ENCODE peak calls at places on chromosome 5, in four cellular contexts. One of them, this sample, is unnamed.

GRCh38 chr5:102537011-102537410 is 38.2 kb upstream of the SLCO6A1 start:
- DNase-seq in progenitor cell of endocrine pancreas: no peak
- DNase-seq in OCI-LY7: no peak
- DNase-seq in IMR-90: no peak
- DNase-seq in this sample: no peak

GRCh38 chr5:73644385-73644963 is 18.5 kb downstream of the ARHGEF28 start:
- DNase-seq in progenitor cell of endocrine pancreas: no peak
- DNase-seq in IMR-90: no peak
- DNase-seq in OCI-LY7: no peak
- DNase-seq in this sample: no peak

GRCh38 chr5:142551242-142552067 is 134.4 kb downstream of the FGF1 start:
- DNase-seq in progenitor cell of endocrine pancreas: no peak
- DNase-seq in OCI-LY7: no peak
- DNase-seq in IMR-90: peak
- DNase-seq in this sample: peak

GRCh38 chr5:149641000-149641576 is 59.8 kb downstream of the ARHGEF37 start:
- DNase-seq in IMR-90: peak
- DNase-seq in OCI-LY7: no peak
- DNase-seq in progenitor cell of endocrine pancreas: no peak
- DNase-seq in this sample: no peak

GRCh38 chr5:139985733-139986132 is 57.4 kb downstream of the NRG2 start:
- DNase-seq in IMR-90: peak
- DNase-seq in progenitor cell of endocrine pancreas: no peak
- DNase-seq in OCI-LY7: no peak
- DNase-seq in this sample: no peak

GRCh38 chr5:83848928-83849327 is 128.3 kb upstream of the HAPLN1 start:
- DNase-seq in OCI-LY7: no peak
- DNase-seq in IMR-90: no peak
- DNase-seq in progenitor cell of endocrine pancreas: no peak
- DNase-seq in this sample: no peak

GRCh38 chr5:127870914-127871313 is 167.7 kb downstream of the CCDC192 start:
- DNase-seq in progenitor cell of endocrine pancreas: no peak
- DNase-seq in OCI-LY7: no peak
- DNase-seq in IMR-90: no peak
- DNase-seq in this sample: no peak

GRCh38 chr5:123365163-123365562 is 58.0 kb downstream of the CEP120 start:
- DNase-seq in OCI-LY7: no peak
- DNase-seq in IMR-90: peak
- DNase-seq in progenitor cell of endocrine pancreas: no peak
- DNase-seq in this sample: no peak

GRCh38 chr5:34707451-34708107 is 51.5 kb downstream of the RAI14 start:
- DNase-seq in IMR-90: no peak
- DNase-seq in OCI-LY7: no peak
- DNase-seq in progenitor cell of endocrine pancreas: no peak
- DNase-seq in this sample: no peak

GRCh38 chr5:178564386-178564785 is 25.8 kb downstream of the COL23A1 start:
- DNase-seq in IMR-90: no peak
- DNase-seq in OCI-LY7: no peak
- DNase-seq in progenitor cell of endocrine pancreas: no peak
- DNase-seq in this sample: no peak

GRCh38 chr5:144134181-144134827 is 36.2 kb downstream of the YIPF5 start:
- DNase-seq in progenitor cell of endocrine pancreas: no peak
- DNase-seq in IMR-90: no peak
- DNase-seq in OCI-LY7: no peak
- DNase-seq in this sample: no peak

GRCh38 chr5:73751254-73751914 is 125.4 kb downstream of the ARHGEF28 start:
- DNase-seq in progenitor cell of endocrine pancreas: no peak
- DNase-seq in IMR-90: no peak
- DNase-seq in OCI-LY7: no peak
- DNase-seq in this sample: no peak

GRCh38 chr5:15425802-15426201 is 74.2 kb upstream of the FBXL7 start:
- DNase-seq in progenitor cell of endocrine pancreas: no peak
- DNase-seq in OCI-LY7: no peak
- DNase-seq in IMR-90: no peak
- DNase-seq in this sample: no peak

GRCh38 chr5:140037012-140037411 is 6.1 kb downstream of the NRG2 start:
- DNase-seq in OCI-LY7: no peak
- DNase-seq in IMR-90: no peak
- DNase-seq in progenitor cell of endocrine pancreas: no peak
- DNase-seq in this sample: no peak

GRCh38 chr5:14064841-14065240 is 78.3 kb upstream of the TRIO start:
- DNase-seq in OCI-LY7: no peak
- DNase-seq in IMR-90: peak
- DNase-seq in progenitor cell of endocrine pancreas: no peak
- DNase-seq in this sample: no peak

GRCh38 chr5:6525910-6526309 is 77.3 kb downstream of the UBE2QL1 start:
- DNase-seq in OCI-LY7: peak
- DNase-seq in progenitor cell of endocrine pancreas: no peak
- DNase-seq in IMR-90: peak
- DNase-seq in this sample: peak

GRCh38 chr5:90279091-90279490 is 130.5 kb downstream of the CETN3 start:
- DNase-seq in progenitor cell of endocrine pancreas: no peak
- DNase-seq in OCI-LY7: no peak
- DNase-seq in IMR-90: no peak
- DNase-seq in this sample: no peak

GRCh38 chr5:55497712-55498111 is 37.1 kb downstream of the PLPP1 start:
- DNase-seq in IMR-90: no peak
- DNase-seq in progenitor cell of endocrine pancreas: no peak
- DNase-seq in OCI-LY7: no peak
- DNase-seq in this sample: no peak

GRCh38 chr5:78221964-78222451 is 72.5 kb downstream of the AP3B1 start:
- DNase-seq in IMR-90: peak
- DNase-seq in OCI-LY7: peak
- DNase-seq in progenitor cell of endocrine pancreas: no peak
- DNase-seq in this sample: no peak

GRCh38 chr5:90366972-90367371 is 42.6 kb downstream of the CETN3 start:
- DNase-seq in OCI-LY7: no peak
- DNase-seq in IMR-90: no peak
- DNase-seq in progenitor cell of endocrine pancreas: no peak
- DNase-seq in this sample: no peak

DNA sequence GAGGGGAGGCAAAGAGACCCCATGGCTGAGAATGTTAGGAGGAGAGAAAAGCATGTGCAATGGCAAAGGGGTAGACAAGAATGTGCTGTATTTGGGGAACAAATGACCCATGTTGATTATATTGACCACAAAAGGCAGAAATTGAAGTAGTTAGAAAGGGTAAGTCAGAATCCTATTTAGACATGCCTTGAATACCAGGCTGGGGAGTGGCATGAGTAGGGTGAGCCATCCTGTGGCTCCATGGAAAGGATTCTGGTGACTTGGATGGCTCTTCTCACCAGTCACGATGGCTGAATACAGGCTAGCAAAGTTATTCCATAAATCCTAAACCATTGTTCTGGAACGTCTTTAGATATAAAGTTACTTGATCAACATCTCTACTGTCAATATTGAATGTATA is 73.4 kb upstream of the MEF2C start:
- DNase-seq in IMR-90: no peak
- DNase-seq in OCI-LY7: no peak
- DNase-seq in progenitor cell of endocrine pancreas: no peak
- DNase-seq in this sample: no peak
- TF ChIP-seq CTCF in IMR-90: no peak
- TF ChIP-seq CTCF in OCI-LY7: no peak
- TF ChIP-seq CTCF in progenitor cell of endocrine pancreas: no peak
- TF ChIP-seq CTCF in this sample: no peak

DNA sequence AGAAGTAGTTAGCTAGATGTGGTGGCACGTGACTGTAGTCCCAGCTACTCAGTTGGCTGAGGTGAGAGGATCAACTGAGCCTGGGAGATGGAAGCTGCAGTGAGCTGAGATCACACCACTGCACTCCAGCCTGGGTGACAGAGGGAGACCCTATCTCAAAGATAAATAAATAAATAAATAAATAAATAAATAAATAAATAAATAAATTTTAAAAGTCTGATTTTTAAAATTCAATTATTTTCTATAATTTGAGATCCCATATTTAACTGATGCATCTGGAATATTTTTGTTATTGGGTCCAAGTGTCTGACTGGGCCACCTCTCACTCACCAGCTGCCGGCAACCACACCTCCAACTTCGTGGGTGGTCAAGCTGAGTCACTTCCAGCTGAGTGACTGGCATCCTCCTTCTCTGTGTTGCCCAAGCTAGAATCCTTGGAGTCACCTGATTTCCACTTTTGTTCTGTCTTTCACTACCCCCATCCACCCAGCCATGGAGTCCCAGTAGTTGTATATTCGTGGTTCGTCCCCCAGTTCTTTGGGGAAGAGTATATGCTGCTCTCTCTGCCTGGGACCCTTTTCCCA is 70.9 kb downstream of the EGFLAM start:
- DNase-seq in OCI-LY7: no peak
- DNase-seq in IMR-90: no peak
- DNase-seq in progenitor cell of endocrine pancreas: no peak
- DNase-seq in this sample: no peak
- TF ChIP-seq CTCF in OCI-LY7: no peak
- TF ChIP-seq CTCF in IMR-90: no peak
- TF ChIP-seq CTCF in progenitor cell of endocrine pancreas: no peak
- TF ChIP-seq CTCF in this sample: no peak

DNA sequence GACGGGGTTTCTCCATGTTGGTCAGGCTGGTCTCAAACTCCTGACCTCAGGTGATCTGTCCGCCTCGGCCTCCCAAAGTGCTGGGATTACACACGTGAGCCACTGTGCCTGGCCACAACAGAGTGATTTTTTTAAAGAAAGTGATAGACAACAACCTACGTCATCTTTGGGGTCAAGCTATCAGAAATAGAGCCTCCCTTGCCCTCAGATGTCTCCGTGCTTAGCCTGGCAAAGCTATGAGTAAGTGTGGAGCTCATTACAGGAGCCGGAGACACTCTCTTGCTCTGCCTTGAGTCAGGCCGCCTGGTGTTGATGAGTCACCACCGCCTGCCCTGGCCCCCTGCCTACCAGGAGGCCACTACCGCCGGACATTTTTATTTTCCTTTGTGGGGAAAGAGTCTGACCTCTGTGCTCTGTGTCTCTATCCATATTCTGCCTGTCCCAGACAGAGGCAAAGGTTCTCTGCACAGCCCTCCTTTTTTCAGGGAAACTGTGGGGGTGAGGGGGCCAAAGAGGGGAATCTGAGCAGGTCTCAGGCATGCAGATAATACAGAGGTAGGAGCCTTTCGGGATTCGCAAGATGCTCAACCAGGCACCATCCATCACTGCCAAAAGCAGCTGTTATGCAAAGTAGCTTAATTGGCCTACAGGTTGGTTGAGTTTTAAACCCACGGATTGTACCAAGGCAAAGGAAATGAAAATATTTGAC is 123.7 kb upstream of the CPEB4 start:
- DNase-seq in progenitor cell of endocrine pancreas: no peak
- DNase-seq in IMR-90: peak
- DNase-seq in OCI-LY7: peak
- DNase-seq in this sample: peak
- TF ChIP-seq CTCF in progenitor cell of endocrine pancreas: no peak
- TF ChIP-seq CTCF in IMR-90: no peak
- TF ChIP-seq CTCF in OCI-LY7: no peak
- TF ChIP-seq CTCF in this sample: no peak

DNA sequence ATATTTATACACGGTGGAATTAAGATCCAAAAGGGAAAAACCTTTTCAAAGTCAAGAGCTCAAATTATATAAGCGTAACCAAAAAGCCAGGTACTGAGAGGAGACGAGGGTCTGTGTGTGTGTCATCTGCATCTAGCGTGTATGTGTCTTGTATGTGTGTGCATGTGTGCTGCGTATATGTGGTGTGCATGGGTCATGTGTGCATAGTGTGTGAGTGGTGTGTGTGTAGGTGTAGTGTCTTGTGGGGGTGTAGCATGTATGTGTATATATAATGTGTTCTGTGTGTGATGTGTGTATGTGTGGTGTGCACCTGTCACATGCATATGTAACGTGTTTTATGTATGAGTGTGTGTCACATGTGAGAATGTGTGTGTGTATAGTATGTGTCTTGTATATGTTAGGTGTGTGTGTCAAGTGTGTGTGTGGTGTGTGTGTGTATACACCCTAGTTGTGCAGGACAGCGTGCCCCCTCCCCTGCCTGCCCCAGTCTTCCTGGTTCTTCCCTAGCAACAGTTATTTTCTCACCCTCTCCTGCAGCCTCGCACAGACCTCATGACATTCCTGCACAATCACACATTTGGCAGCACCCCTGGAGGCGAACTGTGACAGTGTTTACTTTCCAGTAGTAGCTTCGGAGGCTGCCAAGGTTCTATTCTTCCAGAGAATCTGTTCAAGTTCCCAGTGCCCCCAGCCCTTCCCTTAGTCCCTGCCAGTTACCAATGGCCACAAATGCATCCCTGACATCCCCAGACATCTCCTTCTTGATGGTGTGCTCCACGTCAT is 27.1 kb upstream of the TNIP1 start:
- DNase-seq in OCI-LY7: no peak
- DNase-seq in progenitor cell of endocrine pancreas: no peak
- DNase-seq in IMR-90: peak
- DNase-seq in this sample: no peak
- TF ChIP-seq CTCF in OCI-LY7: no peak
- TF ChIP-seq CTCF in progenitor cell of endocrine pancreas: no peak
- TF ChIP-seq CTCF in IMR-90: no peak
- TF ChIP-seq CTCF in this sample: no peak

DNA sequence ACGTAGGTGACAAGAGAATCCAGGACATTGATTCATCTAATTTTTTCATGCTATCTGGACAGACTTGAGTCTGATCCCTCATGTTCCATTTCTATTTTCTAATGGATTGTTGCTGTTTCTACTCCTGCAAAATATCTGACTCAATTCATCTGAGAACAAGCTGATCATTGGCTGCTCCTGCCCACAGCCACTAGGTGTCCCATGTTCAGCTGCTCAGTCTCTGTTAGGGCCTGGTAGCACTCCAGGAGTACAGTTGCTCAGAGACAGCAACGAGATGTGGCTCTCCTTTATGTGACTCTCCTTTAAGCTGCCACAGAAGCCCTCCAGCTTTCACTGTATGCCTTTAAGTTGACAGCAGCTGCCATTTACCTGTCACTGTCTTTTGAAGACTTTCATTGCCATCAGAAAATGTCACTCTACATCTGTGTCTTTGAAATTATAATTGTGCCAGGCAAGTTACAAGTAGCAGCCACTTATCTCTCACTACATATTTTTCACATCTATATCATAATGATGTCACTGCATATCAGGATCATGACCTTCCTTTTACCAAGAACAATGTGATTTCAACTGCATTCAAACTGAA is 1944.2 kb upstream of the NUDT12 start:
- DNase-seq in progenitor cell of endocrine pancreas: no peak
- DNase-seq in OCI-LY7: peak
- DNase-seq in IMR-90: peak
- DNase-seq in this sample: peak
- TF ChIP-seq CTCF in progenitor cell of endocrine pancreas: peak
- TF ChIP-seq CTCF in OCI-LY7: peak
- TF ChIP-seq CTCF in IMR-90: no peak
- TF ChIP-seq CTCF in this sample: peak

GRCh38 chr5:170273968-170274710 is 23.4 kb downstream of the LCP2 start:
- DNase-seq in progenitor cell of endocrine pancreas: no peak
- DNase-seq in OCI-LY7: peak
- DNase-seq in IMR-90: no peak
- DNase-seq in this sample: peak
- TF ChIP-seq CTCF in progenitor cell of endocrine pancreas: peak
- TF ChIP-seq CTCF in OCI-LY7: peak
- TF ChIP-seq CTCF in IMR-90: no peak
- TF ChIP-seq CTCF in this sample: no peak